ENCODE peak calls at places on chromosomes 16 and 17, in six cellular contexts. Z is GM10248, G is AG09309, X is mesothelial cell of epicardium, B is Calu3, N is colonic mucosa. U is an unnamed sample.
A peak's percentile ranks its signal among the peaks of the same experiment; 100 is the strongest.

GRCh38 chr17:35449371-35449931 is 885 bp upstream of the SLFN13 start:
- DNase-seq in B (no peak), G (no peak), X (no peak), Z (peak; percentile 58), N (no peak), U (no peak)

GRCh38 chr17:78506454-78507309 is 70.5 kb downstream of the DNAH17 start:
- DNase-seq in N (no peak), G (no peak), Z (no peak), B (no peak), X (no peak), U (no peak)

GRCh38 chr16:63841271-63841670 is 1280.6 kb downstream of the CDH11 start:
- DNase-seq in Z (no peak), N (no peak), B (no peak), G (no peak), X (no peak), U (no peak)

GRCh38 chr16:67311607-67312449 is 14.7 kb downstream of the KCTD19 start:
- DNase-seq in Z (peak; percentile 76), N (peak; percentile 43), B (no peak), G (peak; percentile 100), X (no peak), U (peak; percentile 40)

GRCh38 chr16:2015117-2015946 is 4.3 kb upstream of the NPW start:
- DNase-seq in G (no peak), Z (no peak), B (peak; percentile 53), X (no peak), N (peak; percentile 80), U (no peak)

GRCh38 chr16:3458852-3459361 is 15.4 kb downstream of the NAA60 start:
- DNase-seq in N (peak; percentile 80), B (peak; percentile 46), Z (peak; percentile 62), X (no peak), G (no peak), U (no peak)

GRCh38 chr16:46607529-46607928 is 13.7 kb downstream of the SHCBP1 start:
- DNase-seq in B (no peak), X (no peak), Z (no peak), N (no peak), G (peak; percentile 32), U (no peak)

GRCh38 chr16:11431915-11432465 is 86.7 kb downstream of the RMI2 start:
- DNase-seq in X (no peak), G (no peak), B (no peak), N (no peak), Z (no peak), U (no peak)

GRCh38 chr16:10090816-10091215 is 91.4 kb downstream of the GRIN2A start:
- DNase-seq in B (no peak), X (no peak), N (no peak), Z (no peak), G (no peak), U (no peak)

GRCh38 chr16:67942200-67942509 is 1.8 kb downstream of the LCAT start:
- DNase-seq in G (no peak), N (no peak), Z (peak; percentile 75), B (peak; percentile 59), X (no peak), U (no peak)

GRCh38 chr16:89670496-89671431 is 13.1 kb downstream of the SPATA33 start:
- DNase-seq in Z (no peak), G (no peak), B (no peak), X (no peak), N (no peak), U (no peak)

GRCh38 chr17:36608794-36609497 is 7.6 kb downstream of the MRM1 start:
- DNase-seq in X (no peak), Z (no peak), G (no peak), N (peak; percentile 45), B (peak; percentile 66), U (no peak)
- TF ChIP-seq CTCF in X (peak; percentile 36), Z (peak; percentile 30), G (peak; percentile 45), N (no peak), B (peak; percentile 68), U (no peak)

DNA sequence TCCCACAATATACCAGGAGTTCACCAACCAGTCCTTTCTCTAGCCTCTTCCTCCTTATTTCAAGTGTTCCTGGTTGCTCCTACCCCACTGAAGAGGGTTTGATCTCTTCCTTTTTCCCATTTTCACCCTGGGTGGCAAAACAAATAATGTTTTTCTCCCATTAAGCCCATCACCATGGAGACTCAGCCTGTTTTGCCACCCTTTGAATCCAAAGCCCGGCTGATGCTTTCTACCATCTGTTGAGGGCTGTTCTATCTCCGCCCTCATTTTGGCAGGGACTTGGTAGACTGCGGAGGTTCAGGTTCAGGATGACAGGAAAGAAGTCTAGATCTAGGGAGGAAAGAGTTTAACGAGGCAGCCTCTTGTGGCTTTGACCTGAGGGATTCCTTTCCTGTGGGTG is 2.6 kb downstream of the DNAH2 start:
- DNase-seq in Z (no peak), G (no peak), X (no peak), N (no peak), B (no peak), U (no peak)
- TF ChIP-seq CTCF in Z (no peak), G (no peak), X (no peak), N (no peak), B (no peak), U (no peak)

DNA sequence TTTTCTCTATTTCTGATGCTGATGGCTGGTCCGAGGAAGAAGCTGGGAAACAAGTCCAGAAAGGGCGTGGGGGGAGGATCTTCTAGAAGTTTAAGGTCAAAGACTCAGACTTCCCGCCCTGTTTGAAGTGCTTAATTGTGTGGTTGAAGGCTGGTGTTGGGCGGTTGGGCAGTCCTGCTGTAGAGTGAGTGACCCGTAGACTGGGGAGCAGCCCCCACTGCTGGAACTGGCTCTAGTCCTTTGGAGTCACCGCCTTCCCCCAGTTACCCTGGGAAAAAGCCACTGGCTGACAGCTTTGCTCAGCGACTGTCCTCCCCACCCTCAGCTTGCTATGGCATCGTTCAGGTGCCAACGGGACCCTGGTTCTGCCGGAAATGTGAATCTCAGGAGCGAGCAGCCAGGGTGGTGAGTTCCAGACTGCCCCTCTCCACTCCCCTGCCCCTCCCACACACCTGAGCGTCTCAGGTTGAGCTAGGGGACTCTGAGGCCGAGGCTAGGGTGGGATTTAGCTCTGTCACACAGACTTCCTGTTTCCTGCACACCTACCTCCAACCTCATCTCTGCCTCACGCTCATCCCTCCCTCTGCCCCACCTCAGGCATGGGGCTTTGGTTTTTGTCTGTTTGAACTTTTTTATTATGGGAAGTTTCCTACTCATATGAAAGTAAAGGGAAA is 1.7 kb downstream of the MLLT6 start:
- DNase-seq in G (no peak), B (peak; percentile 42), Z (no peak), N (peak; percentile 57), X (no peak), U (no peak)
- TF ChIP-seq CTCF in G (no peak), B (no peak), Z (no peak), N (no peak), X (no peak), U (no peak)

DNA sequence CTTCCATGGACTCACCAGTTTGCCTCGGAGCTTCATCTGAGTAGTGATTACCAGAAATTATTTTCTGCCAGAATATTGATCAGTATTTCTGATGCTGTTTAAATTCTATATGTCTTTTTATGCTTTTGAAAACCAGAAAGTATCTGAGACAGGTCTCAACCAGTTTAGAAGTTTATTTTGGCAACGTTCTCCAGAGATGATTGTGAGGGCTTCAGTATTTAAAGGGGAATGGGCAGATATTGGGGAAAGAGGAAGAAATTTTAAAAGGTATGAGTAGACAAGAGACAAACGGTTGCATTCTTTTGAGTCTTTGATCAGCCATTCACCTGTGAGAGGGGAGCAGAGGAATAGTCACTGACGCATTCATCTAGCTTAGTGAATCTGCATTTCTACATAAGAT is 44.4 kb upstream of the ABCC11 start:
- DNase-seq in X (no peak), N (no peak), Z (no peak), B (no peak), G (no peak), U (no peak)
- TF ChIP-seq CTCF in X (no peak), N (no peak), Z (no peak), B (no peak), G (no peak), U (no peak)

DNA sequence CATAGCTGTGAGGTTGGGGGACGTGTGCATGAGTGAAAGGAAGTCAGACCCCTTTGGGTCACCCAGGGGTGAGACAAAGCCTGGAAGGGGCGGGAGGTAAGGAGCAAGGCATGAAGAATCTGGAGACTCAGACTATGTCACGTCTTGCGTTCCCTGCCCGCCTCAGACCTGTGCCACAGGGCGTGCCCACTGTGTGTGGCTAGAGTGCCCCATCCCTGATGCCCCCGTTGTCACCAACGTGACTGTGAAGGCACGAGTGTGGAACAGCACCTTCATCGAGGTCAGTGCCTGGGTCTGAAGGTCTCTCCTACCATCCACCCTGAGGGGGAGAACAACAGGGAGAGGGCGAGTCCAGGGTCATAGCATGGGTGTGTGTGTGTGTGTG is 15.1 kb upstream of the PDK2 start:
- DNase-seq in G (no peak), B (no peak), X (no peak), Z (no peak), N (no peak), U (no peak)
- TF ChIP-seq CTCF in G (no peak), B (no peak), X (no peak), Z (no peak), N (no peak), U (no peak)

DNA sequence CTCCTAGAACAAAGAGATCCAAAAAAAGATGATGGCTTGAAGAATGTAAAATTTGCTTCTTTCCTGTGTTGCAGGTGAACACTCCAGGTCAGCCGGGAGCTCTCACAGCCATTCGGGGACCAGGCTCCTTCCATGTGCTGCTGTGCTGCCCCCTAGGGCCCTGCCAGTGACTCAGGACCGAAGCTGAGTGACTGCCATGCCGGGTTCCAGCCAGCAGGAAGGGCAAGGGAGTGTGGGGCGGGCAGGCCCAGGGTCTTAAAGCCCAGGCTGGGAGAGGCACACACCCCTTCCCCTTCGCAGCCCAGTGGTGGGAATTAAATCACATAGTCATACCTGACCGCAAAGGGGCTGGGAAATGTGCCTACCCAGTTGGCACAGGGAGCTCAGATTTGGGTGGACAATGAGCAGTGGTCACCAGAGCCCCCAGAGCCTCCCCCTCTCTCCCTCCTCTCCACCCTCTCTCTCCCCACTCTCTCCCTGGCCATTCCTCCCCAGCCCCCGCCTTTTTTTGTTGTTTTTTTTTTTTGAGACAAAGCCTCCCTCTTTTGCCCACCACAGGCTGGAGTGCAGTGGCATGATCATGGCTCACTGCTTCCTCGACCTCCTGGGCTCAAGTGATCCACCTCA is 11.5 kb downstream of the EPOP start:
- DNase-seq in B (peak; percentile 99), Z (peak; percentile 78), N (peak; percentile 70), X (no peak), G (no peak), U (no peak)
- TF ChIP-seq CTCF in B (peak; percentile 100), Z (peak; percentile 96), N (peak; percentile 68), X (peak; percentile 59), G (peak; percentile 81), U (no peak)

GRCh38 chr17:74739227-74739831 is 2.3 kb downstream of the RAB37 start:
- DNase-seq in G (no peak), B (no peak), N (no peak), Z (no peak), X (no peak), U (no peak)

GRCh38 chr17:74736423-74737298 is at the start of gene RAB37:
- DNase-seq in X (no peak), Z (peak; percentile 75), B (peak; percentile 52), N (peak; percentile 58), G (no peak), U (no peak)

GRCh38 chr17:74738051-74738996 is 1.3 kb downstream of the RAB37 start:
- DNase-seq in X (no peak), B (no peak), Z (peak; percentile 86), N (peak; percentile 77), G (no peak), U (no peak)

GRCh38 chr17:74734256-74734655 is 2.8 kb upstream of the RAB37 start:
- DNase-seq in N (no peak), X (no peak), B (no peak), Z (no peak), G (no peak), U (no peak)

GRCh38 chr17:74737299-74738050 is 419 bp downstream of the RAB37 start:
- DNase-seq in B (peak; percentile 38), X (no peak), Z (peak; percentile 66), G (no peak), N (no peak), U (no peak)
- TF ChIP-seq CTCF in B (peak; percentile 33), X (peak; percentile 37), Z (peak; percentile 65), G (peak; percentile 38), N (peak; percentile 12), U (no peak)

U was measured in omental fat pad.